ENCODE peak calls at places on chromosomes 2 and 18, in six cellular contexts. C is ovary; J is left ventricle myocardium inferior; X is body of pancreas; G is hepatocyte; L is CD8-positive, alpha-beta T cell. M is an unnamed sample.

GRCh38 chr2:216283038-216283900 is 89.0 kb downstream of the MARCHF4 start:
- DNase-seq in C (no peak), J (no peak), X (no peak), G (peak; percentile 18), L (no peak), M (no peak)

GRCh38 chr2:201858781-201859180 is 52.4 kb downstream of the CDK15 start:
- DNase-seq in C (peak; percentile 55), J (no peak), X (peak; percentile 2), G (peak; percentile 35), L (peak; percentile 25), M (peak; percentile 28)

GRCh38 chr2:189794308-189794707 is 10.1 kb downstream of the PMS1 start:
- DNase-seq in C (no peak), J (no peak), X (no peak), G (no peak), L (no peak), M (no peak)

GRCh38 chr2:41947701-41948396 is 100.0 kb upstream of the PKDCC start:
- DNase-seq in C (peak; percentile 61), J (peak; percentile 67), X (no peak), G (peak; percentile 57), L (no peak), M (no peak)

GRCh38 chr18:58229162-58229561 is 185.1 kb downstream of the NEDD4L start:
- DNase-seq in C (no peak), J (no peak), X (no peak), G (no peak), L (no peak), M (no peak)

GRCh38 chr2:159595410-159596046 is 20.8 kb downstream of the BAZ2B start:
- DNase-seq in C (no peak), J (no peak), X (no peak), G (no peak), L (no peak), M (no peak)

GRCh38 chr2:219728993-219729487 is 101.6 kb downstream of the SLC4A3 start:
- DNase-seq in C (no peak), J (no peak), X (no peak), G (no peak), L (no peak), M (no peak)

GRCh38 chr2:217993817-217994459 is 8.9 kb downstream of the TNS1 start:
- DNase-seq in C (peak; percentile 80), J (peak; percentile 70), X (peak; percentile 77), G (peak; percentile 77), L (peak; percentile 50), M (peak; percentile 52)

GRCh38 chr2:236865052-236865451 is 220.6 kb upstream of the COPS8 start:
- DNase-seq in C (no peak), J (no peak), X (peak; percentile 1), G (no peak), L (no peak), M (no peak)

GRCh38 chr2:60530660-60531276 is 22.7 kb downstream of the BCL11A start:
- DNase-seq in C (no peak), J (peak; percentile 53), X (peak; percentile 94), G (peak; percentile 95), L (no peak), M (peak; percentile 94)

GRCh38 chr2:181164699-181165098 is 184.3 kb downstream of the UBE2E3 start:
- DNase-seq in C (no peak), J (no peak), X (no peak), G (no peak), L (no peak), M (no peak)

GRCh38 chr2:199457147-199458016 is at the start of gene SATB2:
- DNase-seq in C (no peak), J (no peak), X (no peak), G (peak; percentile 56), L (peak; percentile 21), M (peak; percentile 81)

GRCh38 chr2:8953525-8953924 is 50.0 kb downstream of the MBOAT2 start:
- DNase-seq in C (no peak), J (no peak), X (no peak), G (no peak), L (no peak), M (no peak)

GRCh38 chr18:8794133-8794986 is 89.0 kb downstream of the MTCL1 start:
- DNase-seq in C (no peak), J (no peak), X (no peak), G (no peak), L (no peak), M (peak; percentile 48)

GRCh38 chr2:54409752-54410151 is 46.4 kb upstream of the SPTBN1 start:
- DNase-seq in C (no peak), J (no peak), X (no peak), G (no peak), L (no peak), M (no peak)

GRCh38 chr18:72470391-72470790 is 73.8 kb downstream of the CBLN2 start:
- DNase-seq in C (no peak), J (no peak), X (no peak), G (no peak), L (no peak), M (no peak)

GRCh38 chr2:181310967-181311366 is 146.2 kb upstream of the ITGA4 start:
- DNase-seq in C (no peak), J (no peak), X (no peak), G (no peak), L (peak; percentile 20), M (no peak)

GRCh38 chr2:37653805-37654378 is 17.6 kb downstream of the CDC42EP3 start:
- DNase-seq in C (no peak), J (peak; percentile 79), X (peak; percentile 51), G (no peak), L (no peak), M (no peak)
- H3K4me1 ChIP-seq in C (peaks cover 11% of the 10 kb centered on the region), J (peaks cover 99% of the 10 kb centered on the region), X (peaks cover 23% of the 10 kb centered on the region), G (peaks cover 24% of the 10 kb centered on the region), L (peaks cover 85% of the 10 kb centered on the region), M (no peaks in the 10 kb centered on the region)

GRCh38 chr2:113891265-113891959 is 1.5 kb downstream of the ACTR3 start:
- DNase-seq in C (no peak), J (no peak), X (no peak), G (no peak), L (no peak), M (no peak)

GRCh38 chr2:113889471-113890252 is at the start of gene ACTR3:
- DNase-seq in C (peak; percentile 98), J (peak; percentile 97), X (peak; percentile 98), G (peak; percentile 99), L (peak; percentile 98), M (peak; percentile 99)

GRCh38 chr2:113894156-113894743 is 4.4 kb downstream of the ACTR3 start:
- DNase-seq in C (no peak), J (no peak), X (peak; percentile 52), G (peak; percentile 41), L (no peak), M (no peak)

GRCh38 chr2:113890253-113891235 is 655 bp downstream of the ACTR3 start:
- DNase-seq in C (peak; percentile 55), J (peak; percentile 49), X (peak; percentile 73), G (peak; percentile 74), L (peak; percentile 82), M (peak; percentile 85)

DNA sequence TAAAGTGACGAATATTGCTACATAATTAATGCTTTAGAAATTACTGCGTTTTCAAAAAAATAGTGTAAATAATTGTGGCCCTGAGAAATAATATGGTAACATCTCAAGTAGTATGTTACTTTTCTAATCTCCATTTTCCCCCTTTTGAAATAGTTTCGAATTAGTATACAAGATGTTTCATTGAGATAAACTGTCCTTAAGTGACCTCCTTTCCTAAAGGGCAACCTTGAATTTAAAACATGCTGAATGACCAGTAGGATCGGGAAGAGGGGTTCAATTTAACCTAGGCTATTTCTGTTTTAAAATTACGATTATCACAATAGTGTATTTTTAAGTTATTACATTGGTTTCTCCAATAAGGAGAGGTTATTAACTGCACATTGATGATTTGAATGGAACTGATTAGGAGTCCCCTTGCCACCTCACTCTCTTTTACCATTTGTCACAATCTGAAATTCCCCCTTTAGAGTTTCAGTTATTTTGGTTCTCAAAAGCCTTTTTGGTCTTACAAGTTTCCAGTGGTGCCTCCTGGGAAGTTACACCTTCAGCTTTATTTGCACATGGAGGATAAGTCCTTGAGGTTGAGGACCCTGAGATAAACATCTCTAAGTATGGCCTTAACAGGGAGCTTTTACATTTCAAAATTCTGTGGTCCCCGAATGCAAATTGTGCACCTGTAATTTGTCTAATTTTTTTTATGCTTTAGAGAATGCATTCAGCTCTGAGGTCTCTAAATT is 2.3 kb downstream of the ACTR3 start:
- DNase-seq in C (no peak), J (no peak), X (no peak), G (no peak), L (no peak), M (no peak)
- H3K4me1 ChIP-seq in C (peaks cover 3% of the 10 kb centered on the region), J (peaks cover 92% of the 10 kb centered on the region), X (peaks cover 63% of the 10 kb centered on the region), G (peaks cover 36% of the 10 kb centered on the region), L (peaks cover 74% of the 10 kb centered on the region), M (peaks cover 34% of the 10 kb centered on the region)

DNA sequence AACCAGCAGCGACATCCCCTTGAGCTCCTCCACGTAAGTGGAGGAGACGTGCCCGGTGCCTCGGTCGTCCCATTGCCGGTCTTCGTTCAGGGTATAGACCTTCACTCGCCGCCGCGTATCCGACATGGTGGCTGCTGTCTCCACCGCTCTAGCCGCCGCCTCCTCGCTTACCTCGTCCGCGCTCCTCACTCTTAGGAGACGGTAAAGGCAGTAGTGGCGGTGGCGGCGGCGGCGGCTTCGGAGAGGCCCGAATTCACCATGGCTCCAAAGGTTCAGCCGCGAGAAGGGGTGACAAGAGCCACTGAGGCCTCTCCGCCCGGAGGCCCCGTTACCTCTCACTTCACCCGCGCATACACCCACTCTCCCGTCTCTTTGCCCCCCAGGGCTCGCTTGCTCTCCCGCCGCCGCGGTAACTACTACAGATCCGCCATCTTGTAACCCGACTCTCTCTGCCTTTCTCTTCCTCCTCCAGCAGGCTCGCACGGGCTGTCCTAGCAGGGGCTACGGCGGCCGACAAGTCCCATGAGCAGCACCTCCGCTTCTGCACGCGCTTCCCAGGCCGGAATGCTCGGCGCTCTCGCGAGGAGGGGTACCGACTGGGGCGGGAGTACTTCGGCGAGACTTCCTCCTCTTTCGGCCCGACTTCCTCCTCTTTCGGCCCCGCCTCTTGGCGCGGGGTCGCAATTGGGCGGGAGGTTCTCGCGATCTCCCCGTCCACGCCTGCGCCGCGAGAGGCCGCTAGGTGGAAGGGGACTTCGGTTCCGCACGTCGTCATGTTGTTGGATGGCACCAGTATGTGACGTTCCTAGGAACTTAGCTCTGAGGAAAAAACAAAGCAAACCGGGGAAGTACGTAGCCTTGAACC is at the start of gene PPP4R3B:
- DNase-seq in C (peak; percentile 99), J (peak; percentile 100), X (peak; percentile 99), G (peak; percentile 99), L (peak; percentile 100), M (peak; percentile 99)
- H3K4me1 ChIP-seq in C (peaks cover 7% of the 10 kb centered on the region), J (peaks cover 86% of the 10 kb centered on the region), X (peaks cover 34% of the 10 kb centered on the region), G (peaks cover 11% of the 10 kb centered on the region), L (peaks cover 50% of the 10 kb centered on the region), M (peaks cover 10% of the 10 kb centered on the region)

GRCh38 chr2:68737717-68738116 is 3.1 kb downstream of the ARHGAP25 start:
- DNase-seq in C (no peak), J (no peak), X (no peak), G (no peak), L (peak; percentile 34), M (peak; percentile 30)
- H3K4me1 ChIP-seq in C (no peaks in the 10 kb centered on the region), J (no peaks in the 10 kb centered on the region), X (no peaks in the 10 kb centered on the region), G (no peaks in the 10 kb centered on the region), L (peaks cover 69% of the 10 kb centered on the region), M (peaks cover 6% of the 10 kb centered on the region)

GRCh38 chr2:88834866-88835265 is 143.4 kb downstream of the RPIA start:
- DNase-seq in C (no peak), J (no peak), X (no peak), G (no peak), L (no peak), M (no peak)
- H3K4me1 ChIP-seq in C (no peaks in the 10 kb centered on the region), J (peaks cover 12% of the 10 kb centered on the region), X (peaks cover 6% of the 10 kb centered on the region), G (no peaks in the 10 kb centered on the region), L (no peaks in the 10 kb centered on the region), M (no peaks in the 10 kb centered on the region)

M was measured in colonic mucosa.